ENCODE peak calls at places on chromosomes 6 and 20, in seven cellular contexts. One of them, this sample, is unnamed.

GRCh38 chr20:1215386-1216170 is 10.3 kb upstream of the RAD21L1 start:
- DNase-seq in ovary: no peak
- DNase-seq in thoracic aorta: no peak
- DNase-seq in stomach: no peak
- DNase-seq in prostate gland: no peak
- DNase-seq in adrenal gland: no peak
- DNase-seq in HCT116: no peak
- DNase-seq in this sample: no peak

GRCh38 chr20:59571151-59571550 is 33.2 kb upstream of the PHACTR3 start:
- DNase-seq in stomach: no peak
- DNase-seq in HCT116: no peak
- DNase-seq in ovary: no peak
- DNase-seq in thoracic aorta: no peak
- DNase-seq in prostate gland: no peak
- DNase-seq in adrenal gland: no peak
- DNase-seq in this sample: no peak

GRCh38 chr20:24948939-24949679 is at the start of gene CST7:
- DNase-seq in HCT116: no peak
- DNase-seq in stomach: peak; percentile 49
- DNase-seq in prostate gland: no peak
- DNase-seq in ovary: no peak
- DNase-seq in thoracic aorta: no peak
- DNase-seq in adrenal gland: peak; percentile 22
- DNase-seq in this sample: no peak

GRCh38 chr20:50572922-50573777 is 63.0 kb downstream of the PTPN1 start:
- DNase-seq in ovary: peak; percentile 61
- DNase-seq in HCT116: no peak
- DNase-seq in prostate gland: no peak
- DNase-seq in thoracic aorta: peak; percentile 73
- DNase-seq in adrenal gland: peak; percentile 90
- DNase-seq in stomach: no peak
- DNase-seq in this sample: peak; percentile 60

GRCh38 chr20:45408646-45409213 is 641 bp downstream of the DBNDD2 start:
- DNase-seq in HCT116: no peak
- DNase-seq in stomach: no peak
- DNase-seq in thoracic aorta: no peak
- DNase-seq in prostate gland: no peak
- DNase-seq in ovary: no peak
- DNase-seq in adrenal gland: no peak
- DNase-seq in this sample: no peak

GRCh38 chr6:123940551-123940950 is 136.9 kb downstream of the NKAIN2 start:
- DNase-seq in adrenal gland: no peak
- DNase-seq in ovary: no peak
- DNase-seq in thoracic aorta: no peak
- DNase-seq in stomach: no peak
- DNase-seq in prostate gland: no peak
- DNase-seq in HCT116: no peak
- DNase-seq in this sample: no peak

GRCh38 chr20:62961310-62961783 is 8.8 kb downstream of the SLC17A9 start:
- DNase-seq in stomach: no peak
- DNase-seq in prostate gland: no peak
- DNase-seq in ovary: no peak
- DNase-seq in thoracic aorta: no peak
- DNase-seq in adrenal gland: no peak
- DNase-seq in HCT116: no peak
- DNase-seq in this sample: no peak

GRCh38 chr6:85464722-85465150 is 14.9 kb downstream of the NT5E start:
- DNase-seq in adrenal gland: no peak
- DNase-seq in stomach: no peak
- DNase-seq in HCT116: peak; percentile 97
- DNase-seq in ovary: no peak
- DNase-seq in thoracic aorta: peak; percentile 27
- DNase-seq in prostate gland: no peak
- DNase-seq in this sample: no peak

GRCh38 chr6:72151742-72152141 is 265.4 kb downstream of the RIMS1 start:
- DNase-seq in stomach: no peak
- DNase-seq in thoracic aorta: no peak
- DNase-seq in prostate gland: no peak
- DNase-seq in adrenal gland: no peak
- DNase-seq in HCT116: no peak
- DNase-seq in ovary: no peak
- DNase-seq in this sample: no peak

GRCh38 chr6:48564036-48564820 is 453.2 kb upstream of the PTCHD4 start:
- DNase-seq in adrenal gland: no peak
- DNase-seq in stomach: no peak
- DNase-seq in prostate gland: no peak
- DNase-seq in ovary: no peak
- DNase-seq in thoracic aorta: no peak
- DNase-seq in HCT116: no peak
- DNase-seq in this sample: no peak

GRCh38 chr6:147689398-147689797 is 180.9 kb downstream of the SAMD5 start:
- DNase-seq in adrenal gland: no peak
- DNase-seq in ovary: no peak
- DNase-seq in stomach: no peak
- DNase-seq in prostate gland: no peak
- DNase-seq in thoracic aorta: no peak
- DNase-seq in HCT116: no peak
- DNase-seq in this sample: no peak

GRCh38 chr6:52388790-52389189 is 26.8 kb downstream of the PAQR8 start:
- DNase-seq in HCT116: no peak
- DNase-seq in adrenal gland: no peak
- DNase-seq in thoracic aorta: no peak
- DNase-seq in stomach: no peak
- DNase-seq in prostate gland: peak; percentile 7
- DNase-seq in ovary: no peak
- DNase-seq in this sample: no peak

GRCh38 chr20:11271319-11271718 is 597.5 kb upstream of the JAG1 start:
- DNase-seq in ovary: no peak
- DNase-seq in prostate gland: no peak
- DNase-seq in thoracic aorta: no peak
- DNase-seq in stomach: no peak
- DNase-seq in HCT116: no peak
- DNase-seq in adrenal gland: no peak
- DNase-seq in this sample: no peak

GRCh38 chr6:35521235-35521634 is 8.5 kb upstream of the TULP1 start:
- DNase-seq in adrenal gland: no peak
- DNase-seq in prostate gland: no peak
- DNase-seq in ovary: no peak
- DNase-seq in stomach: no peak
- DNase-seq in thoracic aorta: no peak
- DNase-seq in HCT116: no peak
- DNase-seq in this sample: no peak

GRCh38 chr6:7484666-7485065 is 56.8 kb upstream of the DSP start:
- DNase-seq in adrenal gland: no peak
- DNase-seq in stomach: no peak
- DNase-seq in HCT116: no peak
- DNase-seq in prostate gland: no peak
- DNase-seq in thoracic aorta: no peak
- DNase-seq in ovary: no peak
- DNase-seq in this sample: no peak

GRCh38 chr6:16130437-16130891 is 1.6 kb downstream of the MYLIP start:
- DNase-seq in ovary: no peak
- DNase-seq in prostate gland: peak; percentile 12
- DNase-seq in HCT116: no peak
- DNase-seq in thoracic aorta: no peak
- DNase-seq in adrenal gland: no peak
- DNase-seq in stomach: no peak
- DNase-seq in this sample: no peak

GRCh38 chr6:135185483-135185882 is 4.4 kb downstream of the MYB start:
- DNase-seq in thoracic aorta: no peak
- DNase-seq in stomach: no peak
- DNase-seq in HCT116: no peak
- DNase-seq in prostate gland: peak; percentile 50
- DNase-seq in ovary: no peak
- DNase-seq in adrenal gland: no peak
- DNase-seq in this sample: no peak

GRCh38 chr6:68024570-68025269 is 610.4 kb upstream of the ADGRB3 start:
- DNase-seq in stomach: no peak
- DNase-seq in ovary: no peak
- DNase-seq in HCT116: no peak
- DNase-seq in thoracic aorta: no peak
- DNase-seq in adrenal gland: no peak
- DNase-seq in prostate gland: no peak
- DNase-seq in this sample: no peak

GRCh38 chr6:152293404-152293803 is 343.8 kb downstream of the SYNE1 start:
- DNase-seq in prostate gland: no peak
- DNase-seq in stomach: peak; percentile 52
- DNase-seq in thoracic aorta: no peak
- DNase-seq in ovary: no peak
- DNase-seq in adrenal gland: no peak
- DNase-seq in HCT116: no peak
- DNase-seq in this sample: peak; percentile 60

GRCh38 chr6:128161263-128161662 is 260.4 kb upstream of the THEMIS start:
- DNase-seq in HCT116: no peak
- DNase-seq in ovary: no peak
- DNase-seq in adrenal gland: no peak
- DNase-seq in stomach: no peak
- DNase-seq in thoracic aorta: no peak
- DNase-seq in prostate gland: no peak
- DNase-seq in this sample: no peak

GRCh38 chr20:38445402-38445801 is 10.3 kb upstream of the SNHG17 start:
- DNase-seq in thoracic aorta: no peak
- DNase-seq in ovary: no peak
- DNase-seq in HCT116: no peak
- DNase-seq in stomach: no peak
- DNase-seq in prostate gland: no peak
- DNase-seq in adrenal gland: no peak
- DNase-seq in this sample: no peak

DNA sequence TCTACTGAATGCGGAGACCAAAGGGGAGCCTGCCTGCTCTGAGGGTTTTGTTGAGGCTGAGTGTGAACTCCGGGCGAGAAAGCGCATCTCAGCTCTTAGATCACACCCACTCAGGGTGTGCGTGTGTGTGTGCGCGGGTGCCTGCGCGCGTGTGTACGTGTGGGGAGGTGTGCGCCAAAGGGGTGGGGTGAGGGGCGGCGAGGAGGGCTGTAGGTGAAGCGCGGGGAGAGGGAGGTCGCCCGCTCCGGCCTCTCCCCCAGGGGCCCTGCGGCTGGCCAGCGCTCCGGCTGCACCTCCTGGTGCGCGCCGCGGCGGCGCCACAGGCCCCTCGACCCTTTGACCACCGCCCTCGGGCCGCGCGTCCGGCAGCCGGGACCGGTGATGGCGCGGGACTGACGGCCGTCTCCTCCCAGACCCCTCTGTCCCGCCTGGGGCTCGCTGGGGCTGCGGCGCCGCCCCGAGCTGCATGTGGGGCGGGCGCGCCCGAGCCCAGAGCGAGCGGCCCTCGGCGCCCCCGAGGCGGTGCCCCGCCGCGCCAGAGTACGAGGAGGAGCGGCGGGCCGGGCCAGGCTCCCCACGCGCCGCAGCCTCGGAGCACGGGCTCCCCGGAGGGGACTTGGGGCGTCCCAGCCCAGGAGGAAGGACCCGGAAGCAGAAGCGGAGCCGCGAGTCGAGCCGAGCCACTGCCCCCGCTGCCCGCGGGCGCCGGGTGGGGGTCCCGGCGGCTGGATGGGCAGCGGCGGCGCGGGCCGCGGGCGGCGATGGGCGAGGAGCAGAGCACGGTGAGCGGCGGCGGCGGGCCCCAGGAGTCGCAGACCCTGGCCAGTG is at the start of gene RNF217:
- DNase-seq in adrenal gland: peak; percentile 67
- DNase-seq in thoracic aorta: peak; percentile 35
- DNase-seq in ovary: peak; percentile 83
- DNase-seq in HCT116: no peak
- DNase-seq in prostate gland: peak; percentile 42
- DNase-seq in stomach: peak; percentile 55
- DNase-seq in this sample: peak; percentile 73
- TF ChIP-seq CTCF in adrenal gland: no peak
- TF ChIP-seq CTCF in thoracic aorta: peak; percentile 22
- TF ChIP-seq CTCF in ovary: no peak
- TF ChIP-seq CTCF in HCT116: no peak
- TF ChIP-seq CTCF in prostate gland: no peak
- TF ChIP-seq CTCF in stomach: no peak
- TF ChIP-seq CTCF in this sample: peak; percentile 30

GRCh38 chr6:26363882-26364825 is 844 bp upstream of the BTN3A2 start:
- DNase-seq in HCT116: no peak
- DNase-seq in stomach: no peak
- DNase-seq in ovary: no peak
- DNase-seq in adrenal gland: peak; percentile 31
- DNase-seq in prostate gland: no peak
- DNase-seq in thoracic aorta: no peak
- DNase-seq in this sample: no peak
- H3K4me3 ChIP-seq in HCT116: peak overlapping the region; percentile 55
- H3K4me3 ChIP-seq in stomach: peak overlapping the region; percentile 60
- H3K4me3 ChIP-seq in ovary: peak overlapping the region; percentile 58
- H3K4me3 ChIP-seq in adrenal gland: peak overlapping the region; percentile 74
- H3K4me3 ChIP-seq in prostate gland: peak overlapping the region; percentile 58
- H3K4me3 ChIP-seq in thoracic aorta: peak overlapping the region; percentile 74
- H3K4me3 ChIP-seq in this sample: peak overlapping the region; percentile 73

DNA sequence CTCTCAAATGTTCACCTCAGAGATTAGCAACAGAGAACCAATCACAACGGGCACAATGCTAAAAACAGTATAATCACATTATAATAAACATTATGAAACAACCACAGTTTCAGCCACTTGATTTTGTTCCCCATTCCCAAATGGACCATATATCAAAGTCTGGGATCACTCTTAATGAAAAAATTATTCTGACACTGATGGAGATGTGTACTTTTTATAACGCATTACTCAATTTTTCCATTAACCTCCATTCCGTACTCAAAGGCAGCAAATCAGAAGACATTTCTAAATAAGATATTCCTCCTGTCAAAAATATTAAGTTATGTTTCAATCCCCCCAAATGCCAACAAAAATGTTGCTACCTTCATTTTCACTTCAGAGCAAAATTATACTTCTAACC is 2.8 kb downstream of the CPNE1 start:
- DNase-seq in prostate gland: no peak
- DNase-seq in adrenal gland: no peak
- DNase-seq in HCT116: no peak
- DNase-seq in ovary: no peak
- DNase-seq in stomach: no peak
- DNase-seq in thoracic aorta: no peak
- DNase-seq in this sample: no peak
- H3K27ac ChIP-seq in prostate gland: no peak overlapping the region
- H3K27ac ChIP-seq in adrenal gland: peak overlapping the region; percentile 7
- H3K27ac ChIP-seq in HCT116: no peak overlapping the region
- H3K27ac ChIP-seq in ovary: no peak overlapping the region
- H3K27ac ChIP-seq in stomach: peak overlapping the region; percentile 99
- H3K27ac ChIP-seq in thoracic aorta: peak overlapping the region; percentile 27
- H3K27ac ChIP-seq in this sample: no peak overlapping the region

DNA sequence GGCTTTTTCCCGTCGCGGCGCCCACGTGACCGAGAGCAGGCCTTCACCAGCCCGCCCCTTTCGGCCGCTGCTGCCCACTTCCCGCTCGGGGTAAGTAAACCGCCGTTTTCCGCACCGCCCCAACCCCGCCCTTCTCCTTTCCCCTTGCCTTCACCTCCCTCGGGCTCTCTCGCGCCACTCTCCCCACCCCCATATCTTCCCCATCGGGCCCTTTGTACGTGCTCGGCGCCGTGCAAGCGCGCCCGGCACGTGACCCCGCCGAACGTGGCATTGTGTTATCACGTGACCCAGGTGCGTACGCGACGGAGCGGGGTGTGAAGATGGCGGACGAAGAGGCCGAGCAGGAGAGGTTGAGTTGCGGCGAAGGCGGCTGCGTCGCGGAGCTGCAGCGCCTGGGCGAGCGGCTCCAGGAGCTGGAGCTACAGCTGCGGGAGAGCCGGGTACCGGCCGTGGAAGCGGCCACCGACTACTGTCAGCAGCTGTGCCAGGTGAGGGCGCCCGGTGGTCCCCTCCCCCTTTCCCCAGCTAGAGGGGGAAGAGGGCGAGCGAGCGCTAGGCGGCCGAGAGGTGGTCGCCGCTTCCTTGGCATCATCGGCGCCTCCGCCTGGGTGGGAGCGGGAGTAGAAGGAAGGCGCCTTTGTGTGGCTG is at the start of gene ZNF292:
- DNase-seq in HCT116: peak; percentile 94
- DNase-seq in adrenal gland: peak; percentile 96
- DNase-seq in prostate gland: peak; percentile 96
- DNase-seq in stomach: peak; percentile 97
- DNase-seq in ovary: peak; percentile 93
- DNase-seq in thoracic aorta: peak; percentile 95
- DNase-seq in this sample: peak; percentile 95
- TF ChIP-seq CTCF in HCT116: no peak
- TF ChIP-seq CTCF in adrenal gland: no peak
- TF ChIP-seq CTCF in prostate gland: no peak
- TF ChIP-seq CTCF in stomach: no peak
- TF ChIP-seq CTCF in ovary: no peak
- TF ChIP-seq CTCF in thoracic aorta: no peak
- TF ChIP-seq CTCF in this sample: peak; percentile 6